ENCODE peak calls at places on chromosomes 5 and 9, in seven cellular contexts. One of them, this sample, is unnamed.

GRCh38 chr5:32852535-32852934 is 141.4 kb downstream of the NPR3 start:
- DNase-seq in spleen: no peak
- DNase-seq in OCI-LY7: no peak
- DNase-seq in WERI-Rb-1: no peak
- DNase-seq in sigmoid colon: no peak
- DNase-seq in ascending aorta: no peak
- DNase-seq in H9: peak
- DNase-seq in this sample: no peak

GRCh38 chr9:16824545-16825041 is 45.9 kb downstream of the BNC2 start:
- DNase-seq in sigmoid colon: no peak
- DNase-seq in H9: peak
- DNase-seq in ascending aorta: no peak
- DNase-seq in spleen: no peak
- DNase-seq in OCI-LY7: no peak
- DNase-seq in WERI-Rb-1: peak
- DNase-seq in this sample: no peak

GRCh38 chr5:6747103-6747502 is 33.9 kb downstream of the TENT4A start:
- DNase-seq in sigmoid colon: peak
- DNase-seq in ascending aorta: no peak
- DNase-seq in spleen: peak
- DNase-seq in WERI-Rb-1: no peak
- DNase-seq in OCI-LY7: no peak
- DNase-seq in H9: no peak
- DNase-seq in this sample: no peak

GRCh38 chr9:13990994-13991393 is 322.9 kb downstream of the NFIB start:
- DNase-seq in OCI-LY7: no peak
- DNase-seq in sigmoid colon: no peak
- DNase-seq in ascending aorta: no peak
- DNase-seq in spleen: no peak
- DNase-seq in H9: no peak
- DNase-seq in WERI-Rb-1: no peak
- DNase-seq in this sample: no peak

GRCh38 chr5:38413696-38414095 is 142.8 kb downstream of the LIFR start:
- DNase-seq in spleen: no peak
- DNase-seq in sigmoid colon: no peak
- DNase-seq in H9: no peak
- DNase-seq in ascending aorta: no peak
- DNase-seq in OCI-LY7: no peak
- DNase-seq in WERI-Rb-1: no peak
- DNase-seq in this sample: no peak

GRCh38 chr9:109968702-109969450 is 188.9 kb downstream of the PALM2AKAP2 start:
- DNase-seq in sigmoid colon: no peak
- DNase-seq in H9: peak
- DNase-seq in ascending aorta: no peak
- DNase-seq in WERI-Rb-1: peak
- DNase-seq in spleen: no peak
- DNase-seq in OCI-LY7: peak
- DNase-seq in this sample: no peak

GRCh38 chr5:83034036-83034435 is 43.2 kb downstream of the TMEM167A start:
- DNase-seq in ascending aorta: no peak
- DNase-seq in WERI-Rb-1: no peak
- DNase-seq in OCI-LY7: no peak
- DNase-seq in sigmoid colon: no peak
- DNase-seq in H9: no peak
- DNase-seq in spleen: no peak
- DNase-seq in this sample: no peak

GRCh38 chr5:133840168-133840567 is 128.3 kb downstream of the C5orf15 start:
- DNase-seq in H9: no peak
- DNase-seq in sigmoid colon: no peak
- DNase-seq in ascending aorta: no peak
- DNase-seq in OCI-LY7: no peak
- DNase-seq in WERI-Rb-1: no peak
- DNase-seq in spleen: no peak
- DNase-seq in this sample: no peak

GRCh38 chr9:123431581-123431980 is 75.6 kb downstream of the CRB2 start:
- DNase-seq in WERI-Rb-1: no peak
- DNase-seq in spleen: no peak
- DNase-seq in sigmoid colon: peak
- DNase-seq in H9: no peak
- DNase-seq in OCI-LY7: no peak
- DNase-seq in ascending aorta: no peak
- DNase-seq in this sample: no peak

GRCh38 chr5:52342361-52342760 is 445.4 kb upstream of the ITGA1 start:
- DNase-seq in ascending aorta: no peak
- DNase-seq in spleen: no peak
- DNase-seq in H9: no peak
- DNase-seq in OCI-LY7: no peak
- DNase-seq in WERI-Rb-1: no peak
- DNase-seq in sigmoid colon: no peak
- DNase-seq in this sample: no peak

GRCh38 chr5:23840083-23840482 is 332.7 kb downstream of the PRDM9 start:
- DNase-seq in sigmoid colon: no peak
- DNase-seq in spleen: no peak
- DNase-seq in H9: no peak
- DNase-seq in WERI-Rb-1: no peak
- DNase-seq in OCI-LY7: no peak
- DNase-seq in ascending aorta: no peak
- DNase-seq in this sample: no peak

GRCh38 chr9:109640232-109641078 is 139.5 kb upstream of the PALM2AKAP2 start:
- DNase-seq in ascending aorta: no peak
- DNase-seq in H9: peak
- DNase-seq in spleen: peak
- DNase-seq in OCI-LY7: no peak
- DNase-seq in WERI-Rb-1: peak
- DNase-seq in sigmoid colon: peak
- DNase-seq in this sample: peak

GRCh38 chr9:33787839-33788238 is 7.5 kb upstream of the PRSS3 start:
- DNase-seq in ascending aorta: no peak
- DNase-seq in OCI-LY7: no peak
- DNase-seq in spleen: no peak
- DNase-seq in H9: no peak
- DNase-seq in sigmoid colon: no peak
- DNase-seq in WERI-Rb-1: no peak
- DNase-seq in this sample: no peak

GRCh38 chr9:3672399-3672798 is 146.6 kb upstream of the RFX3 start:
- DNase-seq in spleen: no peak
- DNase-seq in sigmoid colon: no peak
- DNase-seq in OCI-LY7: no peak
- DNase-seq in H9: no peak
- DNase-seq in ascending aorta: no peak
- DNase-seq in WERI-Rb-1: no peak
- DNase-seq in this sample: no peak

GRCh38 chr5:95712347-95712958 is 18.7 kb upstream of the RHOBTB3 start:
- DNase-seq in H9: no peak
- DNase-seq in spleen: no peak
- DNase-seq in OCI-LY7: no peak
- DNase-seq in ascending aorta: no peak
- DNase-seq in sigmoid colon: no peak
- DNase-seq in WERI-Rb-1: no peak
- DNase-seq in this sample: peak

GRCh38 chr9:14383296-14383695 is 69.4 kb upstream of the NFIB start:
- DNase-seq in ascending aorta: no peak
- DNase-seq in OCI-LY7: no peak
- DNase-seq in sigmoid colon: no peak
- DNase-seq in WERI-Rb-1: no peak
- DNase-seq in H9: no peak
- DNase-seq in spleen: no peak
- DNase-seq in this sample: no peak

GRCh38 chr5:143244990-143245389 is 158.5 kb downstream of the NR3C1 start:
- DNase-seq in spleen: no peak
- DNase-seq in sigmoid colon: no peak
- DNase-seq in OCI-LY7: no peak
- DNase-seq in ascending aorta: no peak
- DNase-seq in WERI-Rb-1: no peak
- DNase-seq in H9: no peak
- DNase-seq in this sample: no peak

DNA sequence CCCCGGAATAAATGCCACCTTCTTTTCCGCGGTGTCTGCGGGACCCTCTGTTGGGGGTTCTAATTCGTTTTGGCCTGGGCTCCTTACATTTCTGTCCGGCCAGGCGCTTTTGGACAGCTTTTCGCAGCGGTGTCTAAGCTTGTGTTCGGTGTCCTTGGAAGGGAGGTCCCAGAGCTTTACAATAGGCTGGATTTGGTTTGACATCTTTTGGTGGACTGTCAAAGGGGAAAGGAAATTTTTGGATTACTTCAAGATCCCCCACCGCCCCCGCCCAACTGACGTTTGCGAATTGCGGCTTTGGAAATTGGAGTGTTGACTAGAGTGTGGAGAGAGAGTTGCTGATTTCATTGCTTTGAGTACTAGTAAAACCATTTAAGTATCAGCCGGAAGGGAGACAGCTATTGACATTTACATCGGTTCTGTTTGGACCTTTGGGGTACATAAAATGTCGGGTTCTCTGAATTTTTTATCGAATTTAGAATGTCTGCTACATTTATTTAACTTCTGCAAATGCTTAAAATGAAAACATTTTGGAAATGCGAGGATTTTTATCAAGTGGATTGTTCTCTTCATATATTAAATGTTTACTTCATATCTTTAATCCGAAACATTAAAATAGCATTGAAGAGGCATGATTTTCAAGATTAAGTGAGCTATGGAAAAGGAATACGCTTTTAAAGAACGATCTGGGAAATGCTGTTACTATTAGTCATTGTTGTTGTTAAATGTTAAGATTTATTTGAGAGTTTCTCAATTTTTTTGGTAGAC is 4.7 kb upstream of the PURA start:
- DNase-seq in OCI-LY7: no peak
- DNase-seq in WERI-Rb-1: no peak
- DNase-seq in ascending aorta: no peak
- DNase-seq in sigmoid colon: no peak
- DNase-seq in H9: no peak
- DNase-seq in spleen: peak
- DNase-seq in this sample: no peak
- H3K27ac ChIP-seq in OCI-LY7: no peak
- H3K27ac ChIP-seq in WERI-Rb-1: peak
- H3K27ac ChIP-seq in ascending aorta: peak
- H3K27ac ChIP-seq in sigmoid colon: peak
- H3K27ac ChIP-seq in H9: no peak
- H3K27ac ChIP-seq in spleen: peak
- H3K27ac ChIP-seq in this sample: no peak

GRCh38 chr5:172453986-172454354 is 355 bp downstream of the SH3PXD2B start:
- DNase-seq in sigmoid colon: peak
- DNase-seq in H9: peak
- DNase-seq in WERI-Rb-1: peak
- DNase-seq in OCI-LY7: no peak
- DNase-seq in ascending aorta: no peak
- DNase-seq in spleen: no peak
- DNase-seq in this sample: no peak

GRCh38 chr5:172452398-172453205 is 1.7 kb downstream of the SH3PXD2B start:
- DNase-seq in ascending aorta: no peak
- DNase-seq in WERI-Rb-1: no peak
- DNase-seq in sigmoid colon: peak
- DNase-seq in OCI-LY7: no peak
- DNase-seq in H9: peak
- DNase-seq in spleen: peak
- DNase-seq in this sample: no peak

GRCh38 chr5:172451771-172452197 is 2.5 kb downstream of the SH3PXD2B start:
- DNase-seq in ascending aorta: peak
- DNase-seq in sigmoid colon: peak
- DNase-seq in WERI-Rb-1: no peak
- DNase-seq in H9: peak
- DNase-seq in spleen: peak
- DNase-seq in OCI-LY7: no peak
- DNase-seq in this sample: no peak

GRCh38 chr5:172454355-172455086 is at the start of gene SH3PXD2B:
- DNase-seq in OCI-LY7: no peak
- DNase-seq in sigmoid colon: peak
- DNase-seq in spleen: peak
- DNase-seq in WERI-Rb-1: peak
- DNase-seq in ascending aorta: no peak
- DNase-seq in H9: peak
- DNase-seq in this sample: no peak

GRCh38 chr5:172453206-172453985 is 929 bp downstream of the SH3PXD2B start:
- DNase-seq in H9: peak
- DNase-seq in ascending aorta: no peak
- DNase-seq in sigmoid colon: peak
- DNase-seq in spleen: no peak
- DNase-seq in WERI-Rb-1: peak
- DNase-seq in OCI-LY7: no peak
- DNase-seq in this sample: no peak
- H3K27ac ChIP-seq in H9: no peak
- H3K27ac ChIP-seq in ascending aorta: peak
- H3K27ac ChIP-seq in sigmoid colon: peak
- H3K27ac ChIP-seq in spleen: no peak
- H3K27ac ChIP-seq in WERI-Rb-1: no peak
- H3K27ac ChIP-seq in OCI-LY7: no peak
- H3K27ac ChIP-seq in this sample: peak

DNA sequence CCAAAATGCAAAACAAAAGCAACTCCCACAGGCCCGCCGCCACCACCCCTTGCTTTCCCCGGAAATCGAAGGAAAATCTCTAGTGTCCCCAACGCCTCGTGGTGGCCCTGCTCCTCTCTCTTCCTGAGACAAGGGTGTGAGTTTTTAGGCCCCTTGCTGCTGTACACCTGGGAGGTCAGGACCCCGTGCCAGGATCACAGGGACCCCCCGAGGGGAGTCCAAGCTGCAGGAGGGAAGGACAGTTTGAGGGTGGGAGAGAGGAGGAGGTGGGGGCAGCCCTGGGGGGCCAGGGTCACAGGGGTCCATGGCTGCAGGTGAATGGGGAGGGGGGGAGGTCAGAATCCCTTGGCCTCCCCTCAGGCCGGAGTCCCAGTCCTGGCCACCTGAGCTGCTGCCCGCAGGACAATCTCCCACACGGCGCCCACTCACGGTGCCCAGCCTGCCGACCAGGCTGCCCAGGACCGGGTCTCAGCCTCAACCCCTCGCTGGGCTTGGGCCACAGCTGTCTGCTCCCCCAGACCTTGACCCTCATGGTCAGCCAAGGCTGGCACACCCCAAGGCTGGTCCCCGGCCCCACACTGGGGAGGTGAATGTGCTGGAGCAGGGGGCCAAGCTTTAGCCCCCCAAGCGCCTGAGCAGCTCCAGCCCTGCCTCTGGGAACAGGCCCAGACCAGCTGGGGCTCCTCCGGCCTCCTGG is 19.9 kb downstream of the TPPP start:
- DNase-seq in spleen: peak
- DNase-seq in sigmoid colon: peak
- DNase-seq in WERI-Rb-1: no peak
- DNase-seq in ascending aorta: no peak
- DNase-seq in H9: peak
- DNase-seq in OCI-LY7: no peak
- DNase-seq in this sample: no peak
- H3K27ac ChIP-seq in spleen: no peak
- H3K27ac ChIP-seq in sigmoid colon: peak
- H3K27ac ChIP-seq in WERI-Rb-1: no peak
- H3K27ac ChIP-seq in ascending aorta: no peak
- H3K27ac ChIP-seq in H9: no peak
- H3K27ac ChIP-seq in OCI-LY7: no peak
- H3K27ac ChIP-seq in this sample: no peak

DNA sequence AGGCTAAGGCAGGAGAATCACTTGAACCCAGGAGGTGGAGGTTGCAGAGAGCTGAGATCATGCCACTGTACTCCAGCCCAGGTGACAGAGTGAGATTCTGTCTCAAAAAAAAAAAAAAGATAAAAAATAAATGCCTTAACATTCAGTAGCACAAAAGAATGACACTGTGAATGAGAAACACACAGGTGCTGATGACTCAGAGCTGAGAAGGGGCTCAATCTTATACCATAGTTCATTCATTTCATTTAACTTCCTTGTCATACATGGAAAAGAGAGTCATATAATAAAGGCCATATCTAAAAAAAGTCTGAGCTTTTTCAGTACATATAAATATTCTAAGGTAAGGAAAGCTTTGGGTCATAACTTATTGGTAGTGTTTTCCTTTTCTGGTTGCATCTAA is 40.6 kb downstream of the WWC1 start:
- DNase-seq in sigmoid colon: no peak
- DNase-seq in spleen: no peak
- DNase-seq in WERI-Rb-1: no peak
- DNase-seq in ascending aorta: no peak
- DNase-seq in OCI-LY7: no peak
- DNase-seq in H9: no peak
- DNase-seq in this sample: no peak
- H3K27ac ChIP-seq in sigmoid colon: no peak
- H3K27ac ChIP-seq in spleen: no peak
- H3K27ac ChIP-seq in WERI-Rb-1: no peak
- H3K27ac ChIP-seq in ascending aorta: no peak
- H3K27ac ChIP-seq in OCI-LY7: no peak
- H3K27ac ChIP-seq in H9: no peak
- H3K27ac ChIP-seq in this sample: no peak

This sample was measured in lung.